ENCODE peak calls at places on chromosome 11, in eight cellular contexts. P is endothelial cell of umbilical vein, A is endothelial cell, J is GM20000, X is IMR-90, I is type B pancreatic cell, W is GM12865, B is ovary. Z is an unnamed sample.
A peak's percentile ranks its signal among the peaks of the same experiment; 100 is the strongest.

GRCh38 chr11:21180194-21180593 is 510.8 kb downstream of the NELL1 start:
- DNase-seq in P (no peak), A (no peak), J (no peak), X (no peak), I (no peak), W (no peak), B (no peak), Z (no peak)

GRCh38 chr11:109752212-109752825 is 330.3 kb downstream of the C11orf87 start:
- DNase-seq in P (no peak), A (no peak), J (no peak), X (no peak), I (no peak), W (no peak), B (no peak), Z (no peak)

GRCh38 chr11:69726019-69726418 is 22.2 kb upstream of the FGF19 start:
- DNase-seq in P (no peak), A (no peak), J (no peak), X (no peak), I (no peak), W (no peak), B (no peak), Z (no peak)

GRCh38 chr11:45543808-45544422 is 121.5 kb downstream of the CHST1 start:
- DNase-seq in P (peak; percentile 4), A (peak; percentile 66), J (peak; percentile 32), X (peak; percentile 4), I (no peak), W (peak; percentile 13), B (no peak), Z (peak; percentile 32)

GRCh38 chr11:69166186-69167115 is 10.7 kb downstream of the SMIM38 start:
- DNase-seq in P (peak; percentile 76), A (no peak), J (peak; percentile 89), X (peak; percentile 93), I (no peak), W (peak; percentile 88), B (no peak), Z (peak; percentile 87)

GRCh38 chr11:36724742-36725387 is 126.8 kb upstream of the RAG2 start:
- DNase-seq in P (no peak), A (no peak), J (peak; percentile 18), X (no peak), I (no peak), W (peak; percentile 49), B (no peak), Z (no peak)

GRCh38 chr11:4826425-4826824 is 5.3 kb downstream of the OR51F2 start:
- DNase-seq in P (no peak), A (no peak), J (no peak), X (peak; percentile 44), I (no peak), W (no peak), B (no peak), Z (no peak)

GRCh38 chr11:45089845-45090499 is 56.5 kb upstream of the PRDM11 start:
- DNase-seq in P (no peak), A (no peak), J (no peak), X (peak; percentile 37), I (no peak), W (no peak), B (no peak), Z (peak; percentile 46)

DNA sequence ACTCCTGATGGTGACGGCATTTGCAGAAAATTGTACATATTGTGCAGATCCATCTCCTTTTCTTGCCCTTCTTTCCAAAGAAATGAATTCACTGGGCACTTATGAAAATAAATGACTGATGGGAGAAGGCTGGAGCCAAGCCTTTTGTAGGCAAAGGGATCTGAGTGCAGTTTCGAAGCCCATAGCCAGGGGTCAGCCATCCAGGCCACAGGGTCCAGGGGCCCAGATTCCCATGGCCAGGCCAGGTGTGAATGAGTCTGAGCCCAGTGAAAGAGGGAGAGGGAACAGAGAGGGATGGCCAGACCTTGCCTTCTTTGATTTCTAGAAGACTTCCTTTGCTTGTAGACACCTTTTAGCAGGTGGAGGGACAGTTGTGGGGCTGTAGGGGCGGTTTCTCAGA is 209.1 kb downstream of the KIRREL3 start:
- DNase-seq in P (no peak), A (no peak), J (no peak), X (no peak), I (no peak), W (no peak), B (no peak), Z (no peak)
- TF ChIP-seq CTCF in P (no peak), A (no peak), J (no peak), X (peak; percentile 13), I (no peak), W (no peak), B (no peak), Z (no peak)

DNA sequence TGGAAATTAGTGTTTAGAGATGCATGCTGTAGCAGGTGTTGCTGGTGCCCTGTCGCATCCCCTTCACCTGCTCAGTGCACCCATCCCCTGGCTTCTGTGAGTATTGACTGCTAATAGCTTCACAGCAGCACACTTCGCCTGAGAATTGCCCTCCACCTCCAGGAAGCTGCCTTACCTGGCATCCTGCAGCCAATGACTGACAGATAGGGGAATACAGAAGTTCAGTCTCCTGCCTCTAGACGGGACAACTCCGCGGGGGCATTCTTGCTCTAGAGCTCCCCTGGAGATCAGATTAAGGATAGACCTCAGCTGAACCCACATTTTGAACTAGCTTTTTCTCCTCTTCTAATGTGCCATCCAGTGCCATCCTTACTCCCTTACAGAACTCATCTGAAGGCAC is 9.3 kb upstream of the CD3E start:
- DNase-seq in P (no peak), A (no peak), J (no peak), X (no peak), I (no peak), W (no peak), B (no peak), Z (no peak)
- TF ChIP-seq CTCF in P (no peak), A (no peak), J (no peak), X (no peak), I (no peak), W (no peak), B (no peak), Z (no peak)

GRCh38 chr11:6812391-6813005 is 13.0 kb upstream of the OR6A2 start:
- DNase-seq in P (peak; percentile 48), A (peak; percentile 41), J (peak; percentile 64), X (peak; percentile 34), I (no peak), W (peak; percentile 68), B (no peak), Z (peak; percentile 44)
- TF ChIP-seq CTCF in P (peak; percentile 83), A (peak; percentile 90), J (peak; percentile 63), X (peak; percentile 71), I (peak; percentile 89), W (peak; percentile 97), B (no peak), Z (peak; percentile 90)

GRCh38 chr11:114027396-114027795 is 32.1 kb upstream of the ZBTB16 start:
- DNase-seq in P (no peak), A (no peak), J (no peak), X (no peak), I (no peak), W (no peak), B (no peak), Z (no peak)

GRCh38 chr11:114027941-114028340 is 31.6 kb upstream of the ZBTB16 start:
- DNase-seq in P (no peak), A (no peak), J (no peak), X (no peak), I (no peak), W (no peak), B (no peak), Z (no peak)

GRCh38 chr11:114031599-114032320 is 27.8 kb upstream of the ZBTB16 start:
- DNase-seq in P (no peak), A (no peak), J (no peak), X (no peak), I (no peak), W (no peak), B (no peak), Z (no peak)

GRCh38 chr11:114025329-114025907 is 34.1 kb upstream of the ZBTB16 start:
- DNase-seq in P (no peak), A (no peak), J (no peak), X (no peak), I (no peak), W (no peak), B (no peak), Z (no peak)

DNA sequence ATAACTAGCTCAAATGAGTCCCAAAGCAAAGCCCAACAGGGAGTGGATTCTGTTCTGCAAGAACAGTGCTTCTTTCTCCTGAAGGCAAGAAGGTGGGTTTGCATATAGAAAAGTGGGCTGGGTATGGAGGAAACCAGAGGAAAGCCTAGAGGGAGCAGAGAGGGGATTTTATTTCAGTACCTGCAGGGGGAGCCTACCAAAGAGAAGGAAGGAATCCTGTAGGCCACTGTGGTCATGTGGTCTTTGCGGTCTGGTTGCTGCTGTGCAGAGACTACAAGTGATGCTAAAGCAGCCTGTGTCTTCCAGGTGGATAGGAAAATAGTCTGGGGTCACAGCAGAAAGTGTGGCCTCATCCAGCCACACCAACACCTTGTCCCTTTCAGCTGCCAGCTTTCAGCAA is 33.2 kb upstream of the ZBTB16 start:
- DNase-seq in P (no peak), A (no peak), J (no peak), X (no peak), I (no peak), W (peak; percentile 18), B (no peak), Z (peak; percentile 57)
- TF ChIP-seq CTCF in P (peak; percentile 8), A (no peak), J (no peak), X (no peak), I (peak; percentile 44), W (no peak), B (no peak), Z (peak; percentile 20)

GRCh38 chr11:132451942-132452601 is 1080.2 kb downstream of the OPCML start:
- DNase-seq in P (no peak), A (no peak), J (no peak), X (no peak), I (no peak), W (no peak), B (no peak), Z (no peak)
- TF ChIP-seq CTCF in P (no peak), A (no peak), J (no peak), X (no peak), I (no peak), W (no peak), B (no peak), Z (no peak)

GRCh38 chr11:57248780-57249383 is 11.8 kb upstream of the APLNR start:
- DNase-seq in P (peak; percentile 76), A (peak; percentile 83), J (peak; percentile 50), X (peak; percentile 67), I (peak; percentile 79), W (peak; percentile 44), B (peak; percentile 59), Z (peak; percentile 49)
- TF ChIP-seq CTCF in P (peak; percentile 62), A (no peak), J (peak; percentile 23), X (peak; percentile 82), I (peak; percentile 78), W (peak; percentile 52), B (no peak), Z (no peak)

DNA sequence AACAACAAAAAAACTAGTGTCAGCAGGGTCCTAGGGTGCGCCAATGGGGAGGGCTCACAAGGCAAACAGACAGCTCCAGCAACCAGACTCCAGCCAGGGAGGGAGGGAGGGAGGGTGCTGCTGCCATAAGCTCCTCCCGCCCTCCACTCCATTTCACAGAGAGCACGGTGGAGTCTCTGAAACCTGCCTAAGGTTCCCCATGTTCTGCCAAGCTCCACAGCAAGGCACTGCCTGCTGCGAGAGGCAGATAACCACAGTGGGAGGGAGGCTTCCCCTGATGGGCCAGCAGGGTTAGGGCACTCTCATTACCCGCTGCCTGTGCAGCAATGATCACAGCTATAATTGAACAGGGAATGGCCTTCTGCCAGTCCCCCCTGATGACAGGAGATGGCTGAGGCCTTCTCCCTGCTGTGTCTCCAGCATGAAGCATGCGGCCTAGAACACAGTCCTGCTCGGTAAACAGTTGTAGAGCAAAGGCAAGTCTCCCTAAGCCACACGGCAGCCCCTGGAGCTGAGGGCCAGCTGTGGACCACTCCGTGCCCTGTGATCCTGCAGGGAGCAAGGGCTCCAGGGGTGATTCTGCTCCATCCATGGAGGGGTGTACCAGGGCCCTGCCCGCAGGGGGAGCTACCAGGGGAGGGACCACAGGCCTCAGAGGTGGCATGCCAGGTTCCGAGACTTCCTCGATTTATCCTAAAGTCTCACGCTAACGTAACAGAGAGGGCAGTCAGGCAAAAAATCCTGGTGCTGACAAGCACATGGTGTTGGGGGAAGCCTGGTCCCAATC is 42.9 kb downstream of the PC start:
- DNase-seq in P (no peak), A (no peak), J (no peak), X (no peak), I (no peak), W (no peak), B (no peak), Z (no peak)
- TF ChIP-seq CTCF in P (no peak), A (no peak), J (no peak), X (no peak), I (no peak), W (no peak), B (no peak), Z (no peak)